ENCODE peak calls at places on chromosomes 2 and 18, in four cellular contexts. E, U, A and J are unnamed samples.

GRCh38 chr2:46377287-46377605 is 80.0 kb downstream of the EPAS1 start:
- DNase-seq in E (no peak), U (no peak), A (peak; percentile 81), J (no peak)

GRCh38 chr2:126761981-126762878 is 106.3 kb downstream of the GYPC start:
- DNase-seq in E (no peak), U (no peak), A (no peak), J (no peak)

GRCh38 chr2:25505630-25506029 is 163.9 kb upstream of the DNMT3A start:
- DNase-seq in E (no peak), U (peak; percentile 29), A (no peak), J (no peak)

GRCh38 chr2:195639959-195640358 is 17.1 kb upstream of the SLC39A10 start:
- DNase-seq in E (no peak), U (no peak), A (no peak), J (no peak)

GRCh38 chr18:59904051-59904601 is 4.3 kb downstream of the PMAIP1 start:
- DNase-seq in E (peak; percentile 46), U (no peak), A (no peak), J (peak; percentile 79)

GRCh38 chr18:38402509-38402908 is 836.9 kb upstream of the CELF4 start:
- DNase-seq in E (no peak), U (no peak), A (no peak), J (no peak)

GRCh38 chr2:42342061-42342794 is 18.8 kb downstream of the COX7A2L start:
- DNase-seq in E (peak; percentile 89), U (peak; percentile 70), A (no peak), J (peak; percentile 70)

GRCh38 chr2:65033178-65033577 is 23.0 kb upstream of the CEP68 start:
- DNase-seq in E (peak; percentile 6), U (peak; percentile 39), A (no peak), J (peak; percentile 58)

GRCh38 chr18:55420977-55421611 is 166.9 kb downstream of the TCF4 start:
- DNase-seq in E (peak; percentile 40), U (no peak), A (no peak), J (no peak)

GRCh38 chr2:36572054-36572751 is 25.8 kb downstream of the FEZ2 start:
- DNase-seq in E (no peak), U (no peak), A (no peak), J (no peak)

GRCh38 chr2:55033076-55033742 is 17.0 kb downstream of the RTN4 start:
- DNase-seq in E (no peak), U (no peak), A (no peak), J (no peak)

GRCh38 chr2:190847504-190848201 is 33.0 kb upstream of the GLS start:
- DNase-seq in E (peak; percentile 76), U (peak; percentile 46), A (no peak), J (peak; percentile 64)

GRCh38 chr18:74342416-74343043 is 26.9 kb downstream of the C18orf63 start:
- DNase-seq in E (peak; percentile 85), U (peak; percentile 75), A (no peak), J (peak; percentile 87)

GRCh38 chr2:173213181-173213580 is 137.5 kb downstream of the MAP3K20 start:
- DNase-seq in E (no peak), U (no peak), A (no peak), J (no peak)

GRCh38 chr18:33014060-33014796 is 241.4 kb upstream of the KLHL14 start:
- DNase-seq in E (no peak), U (peak; percentile 16), A (no peak), J (no peak)

GRCh38 chr18:69819460-69819859 is 128.2 kb downstream of the CD226 start:
- DNase-seq in E (no peak), U (no peak), A (no peak), J (no peak)

GRCh38 chr2:51789908-51790307 is 758.0 kb upstream of the NRXN1 start:
- DNase-seq in E (no peak), U (peak; percentile 81), A (no peak), J (peak; percentile 6)

GRCh38 chr2:222882484-222882928 is 21.7 kb downstream of the ACSL3 start:
- DNase-seq in E (no peak), U (peak; percentile 83), A (no peak), J (no peak)

GRCh38 chr2:38739524-38739923 is 11.6 kb downstream of the SRSF7 start:
- DNase-seq in E (no peak), U (no peak), A (no peak), J (no peak)
- H3K9ac ChIP-seq in E (no peak overlapping the region), U (no peak overlapping the region), A (no peak overlapping the region), J (no peak overlapping the region)

DNA sequence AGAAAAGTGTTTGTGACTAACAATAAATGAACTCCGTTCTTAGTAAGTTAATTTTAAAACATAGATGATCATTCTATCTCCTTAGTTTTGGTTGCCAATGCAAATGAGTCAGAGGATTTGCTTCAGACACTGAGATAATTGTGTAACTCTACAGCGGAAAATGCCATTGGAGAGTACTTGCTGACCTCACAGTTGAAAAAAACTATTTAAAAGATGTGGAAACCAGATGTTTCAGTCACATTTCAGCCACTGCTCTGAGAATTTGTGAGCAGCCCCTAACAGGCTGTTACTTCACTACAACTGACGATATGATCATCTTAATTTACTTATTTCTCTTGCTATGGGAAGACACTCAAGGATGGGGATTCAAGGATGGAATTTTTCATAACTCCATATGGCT is at the start of gene TNFAIP6:
- DNase-seq in E (peak; percentile 98), U (peak; percentile 22), A (no peak), J (peak; percentile 98)
- H3K9ac ChIP-seq in E (peak within 1 kb of the TSS; percentile 41), U (no peak within 1 kb of the TSS), A (no peak within 1 kb of the TSS), J (peak within 1 kb of the TSS; percentile 51)

GRCh38 chr2:1818404-1818803 is 74.1 kb upstream of the PXDN start:
- DNase-seq in E (no peak), U (peak; percentile 72), A (no peak), J (no peak)

GRCh38 chr2:1818811-1819210 is 74.5 kb upstream of the PXDN start:
- DNase-seq in E (no peak), U (no peak), A (no peak), J (no peak)

GRCh38 chr2:1816414-1816911 is 72.1 kb upstream of the PXDN start:
- DNase-seq in E (peak; percentile 87), U (no peak), A (peak; percentile 66), J (no peak)

GRCh38 chr2:1819396-1819795 is 75.1 kb upstream of the PXDN start:
- DNase-seq in E (no peak), U (no peak), A (no peak), J (no peak)

DNA sequence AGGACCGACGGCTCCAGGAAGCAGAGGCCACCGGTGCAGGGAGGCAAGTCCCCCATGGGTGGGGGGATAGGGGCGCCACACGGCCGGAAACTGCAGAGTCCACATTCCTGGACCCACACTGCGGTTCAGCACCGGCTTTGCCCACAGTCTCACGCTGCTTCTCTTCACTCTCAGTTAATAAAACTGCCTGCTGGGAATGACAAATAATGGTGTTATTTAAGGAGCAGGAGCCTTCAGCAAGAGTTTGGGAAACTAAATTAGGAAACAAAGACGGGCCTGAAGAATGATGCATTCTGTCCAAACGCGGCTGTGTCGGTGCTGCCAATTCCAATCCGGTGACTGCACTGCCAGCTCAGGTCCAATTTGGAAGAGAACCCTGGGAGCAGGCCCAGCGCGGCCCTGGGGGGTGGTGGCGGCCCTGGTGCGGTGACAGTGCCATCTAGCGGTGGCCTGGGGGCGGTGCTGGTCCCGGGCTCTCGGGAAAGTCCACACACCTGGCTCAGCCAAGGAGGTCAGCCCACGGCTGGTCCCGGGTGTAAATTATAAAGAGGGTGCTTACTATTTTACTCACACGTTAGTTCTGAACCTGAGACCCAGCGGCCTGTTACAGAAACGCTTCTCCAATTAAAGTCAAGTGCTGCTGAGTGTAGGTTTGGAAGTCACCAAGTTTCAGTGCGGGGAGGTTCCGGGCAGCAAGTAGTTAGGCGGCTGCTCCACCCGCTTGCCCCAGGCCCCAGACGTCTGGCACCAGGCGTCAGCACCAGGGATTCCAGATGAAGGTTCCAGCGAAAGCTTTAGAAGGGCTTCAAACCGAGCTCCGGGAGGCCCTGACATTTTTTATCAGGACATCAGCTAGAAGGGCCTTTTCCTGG is 73.2 kb upstream of the PXDN start:
- DNase-seq in E (peak; percentile 98), U (peak; percentile 89), A (peak; percentile 93), J (peak; percentile 95)
- H3K9ac ChIP-seq in E (peak overlapping the region; percentile 70), U (peak overlapping the region; percentile 47), A (peak overlapping the region; percentile 9), J (peak overlapping the region; percentile 71)

GRCh38 chr2:216635171-216635570 is 2.0 kb downstream of the IGFBP2 start:
- DNase-seq in E (no peak), U (no peak), A (no peak), J (peak; percentile 48)
- H3K9ac ChIP-seq in E (no peak overlapping the region), U (no peak overlapping the region), A (no peak overlapping the region), J (no peak overlapping the region)

GRCh38 chr2:10830203-10830602 is 17.6 kb upstream of the PDIA6 start:
- DNase-seq in E (no peak), U (no peak), A (no peak), J (no peak)
- H3K9ac ChIP-seq in E (no peak overlapping the region), U (no peak overlapping the region), A (no peak overlapping the region), J (no peak overlapping the region)